ENCODE peak calls at places on chromosome 19, in four cellular contexts. One of them, this sample, is unnamed.

GRCh38 chr19:5951338-5951861 is 26.5 kb downstream of the RANBP3 start:
- DNase-seq in NB4: no peak
- DNase-seq in tibial nerve: no peak
- DNase-seq in transverse colon: no peak
- DNase-seq in this sample: no peak

GRCh38 chr19:2170219-2170618 is 6.5 kb downstream of the DOT1L start:
- DNase-seq in transverse colon: no peak
- DNase-seq in tibial nerve: no peak
- DNase-seq in NB4: no peak
- DNase-seq in this sample: no peak

GRCh38 chr19:33470040-33470330 is 51.6 kb downstream of the PEPD start:
- DNase-seq in tibial nerve: no peak
- DNase-seq in NB4: no peak
- DNase-seq in transverse colon: no peak
- DNase-seq in this sample: no peak

GRCh38 chr19:50858896-50859295 is 4.2 kb downstream of the KLK3 start:
- DNase-seq in transverse colon: peak
- DNase-seq in tibial nerve: no peak
- DNase-seq in NB4: no peak
- DNase-seq in this sample: no peak

GRCh38 chr19:54551950-54552912 is 21.4 kb upstream of the LILRA2 start:
- DNase-seq in transverse colon: peak
- DNase-seq in tibial nerve: peak
- DNase-seq in NB4: peak
- DNase-seq in this sample: no peak

GRCh38 chr19:2261438-2262172 is 5.4 kb upstream of the JSRP1 start:
- DNase-seq in NB4: peak
- DNase-seq in tibial nerve: peak
- DNase-seq in transverse colon: peak
- DNase-seq in this sample: no peak

GRCh38 chr19:42831221-42832019 is 48.1 kb downstream of the PSG1 start:
- DNase-seq in transverse colon: no peak
- DNase-seq in tibial nerve: no peak
- DNase-seq in NB4: no peak
- DNase-seq in this sample: no peak

GRCh38 chr19:5617080-5617479 is 5.5 kb downstream of the SAFB2 start:
- DNase-seq in NB4: no peak
- DNase-seq in tibial nerve: no peak
- DNase-seq in transverse colon: no peak
- DNase-seq in this sample: no peak

GRCh38 chr19:47158879-47159509 is 28.4 kb downstream of the SAE1 start:
- DNase-seq in transverse colon: no peak
- DNase-seq in NB4: no peak
- DNase-seq in tibial nerve: no peak
- DNase-seq in this sample: no peak

GRCh38 chr19:18357442-18358264 is 17.3 kb downstream of the PGPEP1 start:
- DNase-seq in transverse colon: no peak
- DNase-seq in tibial nerve: no peak
- DNase-seq in NB4: no peak
- DNase-seq in this sample: no peak

GRCh38 chr19:6271251-6271650 is 8.5 kb downstream of the MLLT1 start:
- DNase-seq in tibial nerve: no peak
- DNase-seq in NB4: no peak
- DNase-seq in transverse colon: no peak
- DNase-seq in this sample: peak

GRCh38 chr19:36489920-36490415 is 607 bp upstream of the ZNF566 start:
- DNase-seq in tibial nerve: no peak
- DNase-seq in NB4: peak
- DNase-seq in transverse colon: peak
- DNase-seq in this sample: peak

GRCh38 chr19:55486971-55487883 is 1.0 kb upstream of the SSC5D start:
- DNase-seq in NB4: peak
- DNase-seq in tibial nerve: peak
- DNase-seq in transverse colon: peak
- DNase-seq in this sample: peak

GRCh38 chr19:45729774-45730388 is 815 bp downstream of the FBXO46 start:
- DNase-seq in transverse colon: peak
- DNase-seq in NB4: no peak
- DNase-seq in tibial nerve: no peak
- DNase-seq in this sample: no peak

GRCh38 chr19:50580970-50581636 is 12.9 kb upstream of the LRRC4B start:
- DNase-seq in transverse colon: no peak
- DNase-seq in NB4: no peak
- DNase-seq in tibial nerve: no peak
- DNase-seq in this sample: no peak

GRCh38 chr19:54418030-54418929 is 3.0 kb downstream of the TTYH1 start:
- DNase-seq in transverse colon: no peak
- DNase-seq in NB4: peak
- DNase-seq in tibial nerve: no peak
- DNase-seq in this sample: no peak

GRCh38 chr19:4580021-4580901 is 20.8 kb upstream of the SEMA6B start:
- DNase-seq in transverse colon: no peak
- DNase-seq in tibial nerve: no peak
- DNase-seq in NB4: no peak
- DNase-seq in this sample: no peak

GRCh38 chr19:31066385-31066784 is 282.9 kb downstream of the TSHZ3 start:
- DNase-seq in tibial nerve: peak
- DNase-seq in NB4: no peak
- DNase-seq in transverse colon: no peak
- DNase-seq in this sample: no peak

GRCh38 chr19:18339703-18340102 is 695 bp upstream of the PGPEP1 start:
- DNase-seq in NB4: peak
- DNase-seq in tibial nerve: no peak
- DNase-seq in transverse colon: no peak
- DNase-seq in this sample: no peak

GRCh38 chr19:53196777-53197396 is 3.7 kb upstream of the ZNF665 start:
- DNase-seq in tibial nerve: peak
- DNase-seq in NB4: peak
- DNase-seq in transverse colon: peak
- DNase-seq in this sample: peak

GRCh38 chr19:7098096-7098495 is 28.6 kb downstream of the ZNF557 start:
- DNase-seq in transverse colon: no peak
- DNase-seq in tibial nerve: no peak
- DNase-seq in NB4: peak
- DNase-seq in this sample: no peak

GRCh38 chr19:996051-996838 is 4.0 kb upstream of the GRIN3B start:
- DNase-seq in transverse colon: peak
- DNase-seq in tibial nerve: no peak
- DNase-seq in NB4: peak
- DNase-seq in this sample: no peak

DNA sequence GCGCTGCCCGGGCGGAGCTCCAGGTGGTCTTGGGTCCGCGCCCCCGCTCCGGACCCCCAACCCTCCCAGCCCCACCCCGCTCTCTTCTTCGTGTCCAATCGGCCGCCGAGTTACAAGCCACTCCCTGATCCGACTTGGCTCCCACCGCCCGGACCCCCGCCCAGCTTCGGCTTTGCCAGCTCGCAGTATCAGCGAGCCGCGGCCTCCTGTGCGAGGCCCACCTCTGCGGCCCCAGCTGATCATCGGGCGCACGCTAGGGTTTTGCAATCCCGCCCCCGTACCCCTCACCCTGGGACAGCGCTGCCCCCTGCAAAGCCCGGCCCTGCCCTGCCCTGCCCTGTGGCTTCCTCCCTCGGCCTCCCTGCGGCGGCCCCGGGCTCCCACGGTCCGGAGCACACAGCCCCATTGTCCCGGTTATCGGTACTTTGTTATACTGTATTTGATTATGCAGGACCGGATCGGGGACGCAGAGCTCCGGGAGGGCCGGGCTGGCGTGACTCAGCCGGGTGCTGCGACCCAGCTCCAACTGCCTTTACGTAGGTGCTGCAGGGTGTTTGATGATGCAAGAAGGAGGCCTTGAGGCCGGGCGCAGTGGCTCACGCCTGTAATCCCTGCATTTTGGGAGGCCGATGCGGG is 597 bp upstream of the LPAR2 start:
- DNase-seq in tibial nerve: no peak
- DNase-seq in transverse colon: peak
- DNase-seq in NB4: peak
- DNase-seq in this sample: no peak
- TF ChIP-seq POLR2A in tibial nerve: no peak
- TF ChIP-seq POLR2A in transverse colon: peak
- TF ChIP-seq POLR2A in NB4: no peak
- TF ChIP-seq POLR2A in this sample: no peak

GRCh38 chr19:41537789-41538188 is 38.2 kb upstream of the CEACAM21 start:
- DNase-seq in tibial nerve: no peak
- DNase-seq in transverse colon: no peak
- DNase-seq in NB4: peak
- DNase-seq in this sample: no peak
- TF ChIP-seq CTCF in tibial nerve: no peak
- TF ChIP-seq CTCF in transverse colon: peak
- TF ChIP-seq CTCF in NB4: no peak
- TF ChIP-seq CTCF in this sample: no peak

GRCh38 chr19:34733266-34733825 is 697 bp upstream of the ZNF181 start:
- DNase-seq in NB4: peak
- DNase-seq in tibial nerve: peak
- DNase-seq in transverse colon: no peak
- DNase-seq in this sample: no peak
- TF ChIP-seq POLR2A in NB4: peak
- TF ChIP-seq POLR2A in tibial nerve: no peak
- TF ChIP-seq POLR2A in transverse colon: peak
- TF ChIP-seq POLR2A in this sample: peak

GRCh38 chr19:48458016-48458415 is 2.6 kb downstream of the KCNJ14 start:
- DNase-seq in tibial nerve: no peak
- DNase-seq in transverse colon: no peak
- DNase-seq in NB4: peak
- DNase-seq in this sample: no peak
- TF ChIP-seq CTCF in tibial nerve: no peak
- TF ChIP-seq CTCF in transverse colon: no peak
- TF ChIP-seq CTCF in NB4: no peak
- TF ChIP-seq CTCF in this sample: no peak

GRCh38 chr19:14529254-14530004 is at the start of gene TECR:
- DNase-seq in tibial nerve: peak
- DNase-seq in NB4: peak
- DNase-seq in transverse colon: peak
- DNase-seq in this sample: peak
- TF ChIP-seq POLR2A in tibial nerve: peak
- TF ChIP-seq POLR2A in NB4: peak
- TF ChIP-seq POLR2A in transverse colon: peak
- TF ChIP-seq POLR2A in this sample: peak

DNA sequence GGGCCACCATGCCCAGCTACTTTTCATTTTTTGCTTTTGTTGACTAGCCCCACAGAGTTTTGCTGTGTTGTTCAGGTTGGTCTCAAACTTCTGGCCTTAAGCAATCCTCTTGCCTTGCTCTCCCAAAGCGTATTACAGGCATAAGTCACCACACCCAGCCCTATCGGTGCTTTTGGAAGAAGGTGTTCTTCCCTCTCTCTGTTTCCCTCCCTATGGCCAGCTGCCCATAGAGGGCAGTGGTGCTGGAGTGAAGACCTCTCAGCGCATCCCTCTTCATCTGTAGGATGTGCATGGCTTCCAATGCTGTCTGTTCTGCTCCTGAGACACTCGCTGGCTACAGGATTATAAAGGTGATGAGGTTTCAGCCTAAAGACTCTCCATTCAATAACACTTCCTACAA is 1.3 kb upstream of the CD22 start:
- DNase-seq in NB4: no peak
- DNase-seq in transverse colon: no peak
- DNase-seq in tibial nerve: no peak
- DNase-seq in this sample: no peak
- TF ChIP-seq CTCF in NB4: peak
- TF ChIP-seq CTCF in transverse colon: no peak
- TF ChIP-seq CTCF in tibial nerve: no peak
- TF ChIP-seq CTCF in this sample: no peak

GRCh38 chr19:49488863-49489537 is 1.6 kb downstream of the RPL13A start:
- DNase-seq in tibial nerve: no peak
- DNase-seq in transverse colon: no peak
- DNase-seq in NB4: no peak
- DNase-seq in this sample: no peak

GRCh38 chr19:49491804-49492572 is 4.2 kb upstream of the RPS11 start:
- DNase-seq in transverse colon: no peak
- DNase-seq in NB4: no peak
- DNase-seq in tibial nerve: no peak
- DNase-seq in this sample: no peak

GRCh38 chr19:49489601-49490167 is 2.3 kb downstream of the RPL13A start:
- DNase-seq in NB4: no peak
- DNase-seq in tibial nerve: no peak
- DNase-seq in transverse colon: no peak
- DNase-seq in this sample: no peak

GRCh38 chr19:49491030-49491803 is 3.8 kb downstream of the RPL13A start:
- DNase-seq in transverse colon: no peak
- DNase-seq in NB4: no peak
- DNase-seq in tibial nerve: no peak
- DNase-seq in this sample: no peak

GRCh38 chr19:49490287-49491029 is 3.0 kb downstream of the RPL13A start:
- DNase-seq in transverse colon: no peak
- DNase-seq in NB4: no peak
- DNase-seq in tibial nerve: no peak
- DNase-seq in this sample: no peak
- TF ChIP-seq POLR2A in transverse colon: no peak
- TF ChIP-seq POLR2A in NB4: no peak
- TF ChIP-seq POLR2A in tibial nerve: no peak
- TF ChIP-seq POLR2A in this sample: no peak

DNA sequence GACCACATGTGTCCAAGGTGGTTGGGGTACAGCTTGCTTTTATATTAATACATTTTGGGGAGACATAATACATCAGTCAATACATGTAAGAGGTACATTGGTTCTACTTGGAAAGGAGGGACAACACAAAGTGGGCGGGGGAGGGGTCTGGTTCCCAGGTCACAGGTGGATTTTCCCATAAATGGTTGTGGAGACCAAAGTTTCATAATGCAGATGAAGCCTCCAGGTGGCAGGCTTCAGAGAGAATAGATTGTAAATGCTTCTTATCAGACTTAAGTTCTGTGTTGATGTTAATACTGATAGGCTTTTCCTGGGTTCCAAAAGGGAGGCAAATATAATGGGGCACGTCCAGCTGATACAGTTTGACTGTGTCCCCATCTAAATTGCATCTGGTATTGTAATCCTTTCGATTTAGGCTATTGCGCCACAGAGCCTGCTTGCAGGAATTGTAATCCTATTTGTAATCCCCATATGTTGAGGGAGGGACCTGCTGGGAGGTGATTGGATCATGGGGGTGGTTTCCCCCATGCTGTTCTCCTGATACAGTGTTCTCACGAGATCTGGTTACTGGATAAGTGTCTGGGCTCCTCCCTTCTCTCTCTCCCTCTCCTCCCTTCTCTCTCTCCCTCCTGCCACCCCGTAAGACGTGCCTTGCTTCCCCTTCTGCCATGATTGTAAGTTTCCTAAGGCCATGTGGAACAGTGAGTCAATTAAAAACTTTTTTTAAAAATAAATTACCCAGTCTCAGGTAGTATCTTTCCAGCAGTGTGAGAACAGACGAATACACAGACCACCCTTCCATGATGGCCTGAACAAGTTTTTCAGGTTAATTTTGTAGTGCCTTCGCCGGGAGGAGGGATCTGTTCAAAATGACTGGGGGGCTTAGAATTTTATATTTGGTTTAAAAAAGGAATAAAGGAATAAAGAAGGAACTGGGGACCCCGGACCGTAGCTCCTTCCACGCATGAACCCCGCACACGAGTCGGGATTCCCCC is 44.9 kb downstream of the ZNF823 start:
- DNase-seq in NB4: peak
- DNase-seq in tibial nerve: no peak
- DNase-seq in transverse colon: no peak
- DNase-seq in this sample: no peak
- TF ChIP-seq CTCF in NB4: no peak
- TF ChIP-seq CTCF in tibial nerve: no peak
- TF ChIP-seq CTCF in transverse colon: no peak
- TF ChIP-seq CTCF in this sample: no peak